ENCODE peak calls at places on chromosomes 4 and X, in four cellular contexts. X is neural progenitor cell, H is AG04449, R is BE2C. U is an unnamed sample.

GRCh38 chr4:128394778-128395177 is 107.2 kb upstream of the PGRMC2 start:
- DNase-seq in X (no peak), R (peak; percentile 31), H (no peak), U (no peak)

GRCh38 chr4:61750810-61751209 is 550.7 kb downstream of the ADGRL3 start:
- DNase-seq in H (no peak), R (no peak), X (no peak), U (no peak)

GRCh38 chr4:165383757-165384156 is 4.9 kb downstream of the CPE start:
- DNase-seq in R (no peak), H (no peak), X (peak; percentile 44), U (no peak)

GRCh38 chr4:4981427-4981826 is 37.8 kb downstream of the CYTL1 start:
- DNase-seq in R (no peak), X (no peak), H (no peak), U (no peak)

GRCh38 chr4:159146007-159146330 is 43.1 kb downstream of the RAPGEF2 start:
- DNase-seq in X (no peak), R (no peak), H (no peak), U (no peak)

GRCh38 chr4:85681194-85681803 is 206.3 kb downstream of the ARHGAP24 start:
- DNase-seq in R (no peak), X (no peak), H (peak; percentile 97), U (peak; percentile 25)

GRCh38 chr4:183722738-183723560 is 63.9 kb downstream of the TRAPPC11 start:
- DNase-seq in X (peak; percentile 76), R (peak; percentile 51), H (no peak), U (peak; percentile 14)

GRCh38 chr4:42917316-42917715 is 24.8 kb downstream of the GRXCR1 start:
- DNase-seq in R (no peak), H (no peak), X (no peak), U (no peak)

GRCh38 chr4:93865650-93866049 is 37.1 kb downstream of the ATOH1 start:
- DNase-seq in R (no peak), H (no peak), X (no peak), U (no peak)

GRCh38 chrX:17247144-17247543 is 127.9 kb upstream of the NHS start:
- DNase-seq in X (no peak), H (no peak), R (no peak), U (no peak)

GRCh38 chr4:109434007-109434792 is 585 bp downstream of the SEC24B start:
- DNase-seq in X (peak; percentile 59), R (peak; percentile 42), H (no peak), U (peak; percentile 49)

GRCh38 chrX:52422884-52423283 is 54.1 kb downstream of the XAGE2 start:
- DNase-seq in H (peak; percentile 60), R (no peak), X (no peak), U (no peak)

GRCh38 chr4:88967883-88968316 is 89.1 kb downstream of the FAM13A start:
- DNase-seq in X (no peak), R (no peak), H (no peak), U (no peak)

GRCh38 chrX:119075271-119075670 is 2.5 kb downstream of the CT47C1 start:
- DNase-seq in X (no peak), H (no peak), R (no peak), U (no peak)

GRCh38 chr4:108168672-108169562 is at the start of gene LEF1:
- DNase-seq in X (peak; percentile 93), R (peak; percentile 45), H (no peak), U (peak; percentile 78)

GRCh38 chr4:130074096-130074495 is 978.1 kb downstream of the C4orf33 start:
- DNase-seq in R (no peak), X (no peak), H (no peak), U (no peak)

GRCh38 chr4:138182838-138183426 is 59.2 kb downstream of the SLC7A11 start:
- DNase-seq in X (peak; percentile 52), H (peak; percentile 29), R (peak; percentile 25), U (no peak)

GRCh38 chrX:104913348-104913747 is 307.1 kb downstream of the TEX13A start:
- DNase-seq in H (no peak), X (peak; percentile 69), R (no peak), U (peak; percentile 0)

GRCh38 chrX:19372170-19373033 is 28.7 kb downstream of the PDHA1 start:
- DNase-seq in R (peak; percentile 64), X (peak; percentile 77), H (no peak), U (peak; percentile 69)

DNA sequence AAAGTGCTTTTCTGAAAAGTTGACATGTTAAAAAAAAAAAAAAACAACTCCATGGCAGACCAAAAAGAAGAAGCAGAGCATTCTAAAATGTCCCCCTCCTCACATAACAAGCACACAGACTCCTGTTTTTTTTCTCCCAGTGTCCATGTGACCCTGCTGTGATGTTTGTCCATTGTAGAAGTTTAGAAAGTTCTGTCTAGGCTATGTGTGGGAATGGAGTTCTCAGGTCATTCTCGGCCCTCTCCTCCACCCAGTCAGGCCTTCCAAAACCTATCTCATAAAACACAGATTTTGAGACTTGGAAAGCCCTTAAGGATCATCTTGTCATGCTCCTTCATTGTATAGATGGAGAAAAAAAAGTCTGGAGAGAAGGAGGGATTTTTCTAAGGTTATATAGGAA is 713 bp downstream of the CLIC2 start:
- DNase-seq in R (no peak), H (no peak), X (no peak), U (no peak)
- H3K4me3 ChIP-seq in R (no peak overlapping the region), H (no peak overlapping the region), X (no peak overlapping the region), U (no peak overlapping the region)

DNA sequence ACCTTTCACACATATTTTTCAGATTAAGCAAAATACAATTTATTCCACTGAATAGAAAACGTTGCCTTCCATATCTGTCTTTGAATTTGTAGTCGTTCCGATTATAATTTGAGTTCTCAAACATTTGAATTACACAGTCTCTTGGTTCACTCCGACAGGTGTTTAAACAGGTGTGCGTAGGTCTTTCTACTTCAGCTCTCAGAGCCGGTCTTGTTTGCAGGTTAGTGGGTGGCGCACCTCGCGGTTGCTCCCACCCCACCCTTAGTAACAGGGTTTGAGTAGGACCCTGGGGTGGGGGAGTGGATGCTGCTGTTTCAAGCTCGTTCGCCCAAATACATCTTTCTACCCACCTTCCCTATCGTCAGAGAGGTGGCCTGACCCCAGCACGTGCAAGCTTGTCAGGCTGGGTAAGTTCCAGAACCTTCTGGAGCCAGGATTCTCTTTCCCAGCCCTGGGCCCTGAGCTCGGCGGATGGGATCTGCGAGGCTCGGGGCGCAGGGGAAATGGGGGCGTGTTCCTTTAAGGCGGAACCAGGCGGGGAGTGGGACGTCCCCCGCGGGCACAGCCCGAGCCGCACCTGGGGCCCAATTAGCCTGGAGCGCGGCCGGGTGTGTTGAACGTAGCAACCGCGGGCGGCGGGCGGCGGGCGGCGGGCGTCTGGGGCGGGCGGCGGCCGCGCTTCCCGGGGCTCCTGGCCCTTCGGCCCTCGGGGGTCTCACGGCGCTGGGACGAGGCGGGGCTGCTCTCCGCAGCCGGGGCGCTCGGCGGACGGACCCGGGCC is at the start of gene FAM149A:
- DNase-seq in H (no peak), X (peak; percentile 57), R (peak; percentile 19), U (peak; percentile 6)
- H3K4me3 ChIP-seq in H (no peak within 1 kb of the TSS), X (peak within 1 kb of the TSS; percentile 54), R (peak within 1 kb of the TSS; percentile 10), U (peak within 1 kb of the TSS; percentile 34)

GRCh38 chrX:138709886-138710285 is 1.6 kb downstream of the FGF13 start:
- DNase-seq in R (no peak), X (peak; percentile 36), H (no peak), U (peak; percentile 1)
- H3K4me3 ChIP-seq in R (no peak overlapping the region), X (peak overlapping the region; percentile 66), H (no peak overlapping the region), U (peak overlapping the region; percentile 56)

DNA sequence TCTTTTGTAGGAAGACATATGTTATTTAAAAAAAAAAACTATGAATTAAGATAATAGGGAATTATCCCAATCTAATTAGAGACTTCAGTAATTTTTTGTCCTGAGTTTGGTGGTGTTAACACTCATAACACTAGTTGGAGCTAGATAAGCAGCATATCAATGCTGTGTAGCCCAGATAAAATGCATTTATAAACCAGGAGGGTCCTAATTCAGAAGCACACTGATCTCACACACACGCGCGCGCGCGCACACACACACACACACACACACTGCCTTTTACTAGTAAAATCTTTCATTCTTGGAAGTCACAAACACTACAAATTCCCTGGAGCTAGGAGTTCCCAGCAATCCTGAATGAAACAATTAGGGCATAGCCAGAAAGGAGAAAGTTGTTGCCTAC is 3.2 kb downstream of the UNC5C start:
- DNase-seq in R (peak; percentile 46), H (no peak), X (no peak), U (no peak)
- H3K4me3 ChIP-seq in R (peak overlapping the region; percentile 95), H (no peak overlapping the region), X (no peak overlapping the region), U (no peak overlapping the region)

GRCh38 chr4:186296481-186296880 is 30.5 kb downstream of the F11 start:
- DNase-seq in R (no peak), X (no peak), H (no peak), U (no peak)

GRCh38 chr4:186297013-186297645 is 31.1 kb downstream of the F11 start:
- DNase-seq in H (peak; percentile 9), X (peak; percentile 56), R (no peak), U (no peak)

GRCh38 chr4:186300659-186301377 is 34.8 kb downstream of the F11 start:
- DNase-seq in H (no peak), R (no peak), X (no peak), U (no peak)

GRCh38 chr4:186299291-186299690 is 33.3 kb downstream of the F11 start:
- DNase-seq in H (no peak), X (no peak), R (no peak), U (no peak)

DNA sequence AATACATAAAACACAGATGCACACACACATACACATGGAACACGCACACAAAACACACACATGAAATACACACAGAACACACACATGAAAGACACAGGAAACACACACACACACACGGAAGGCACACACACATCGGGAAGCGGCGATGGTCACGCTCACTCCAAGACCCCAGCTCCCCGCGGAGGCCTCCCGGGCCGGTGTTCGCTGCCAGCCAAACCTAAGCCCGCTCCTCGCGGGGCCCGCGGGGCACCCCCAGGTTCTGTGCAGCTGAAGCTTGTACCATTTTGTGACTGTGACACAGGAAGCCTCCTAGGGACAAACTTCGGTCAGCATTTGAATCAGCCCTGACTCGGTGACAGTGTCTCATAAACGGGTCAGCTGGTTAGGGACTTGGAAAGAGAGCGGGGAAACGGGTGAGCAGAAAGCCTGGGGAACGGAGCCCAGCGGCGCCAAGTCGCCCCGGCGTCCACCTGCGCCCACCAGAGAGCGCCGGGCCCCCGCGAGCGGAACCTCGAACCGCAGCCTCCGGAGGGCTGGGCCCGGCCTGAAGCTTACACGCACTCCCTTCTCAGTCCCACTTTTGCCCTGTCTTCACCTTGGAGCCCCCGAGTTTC is 32.2 kb downstream of the F11 start:
- DNase-seq in X (peak; percentile 49), H (no peak), R (no peak), U (no peak)
- H3K4me3 ChIP-seq in X (peak overlapping the region; percentile 15), H (no peak overlapping the region), R (no peak overlapping the region), U (no peak overlapping the region)

GRCh38 chr4:182449186-182449880 is 206.1 kb downstream of the TENM3 start:
- DNase-seq in X (peak; percentile 87), R (no peak), H (no peak), U (peak; percentile 57)

GRCh38 chr4:182443070-182443469 is 199.9 kb downstream of the TENM3 start:
- DNase-seq in R (no peak), H (no peak), X (no peak), U (no peak)

GRCh38 chr4:182448281-182449151 is 205.3 kb downstream of the TENM3 start:
- DNase-seq in R (peak; percentile 96), H (peak; percentile 46), X (peak; percentile 97), U (peak; percentile 88)

GRCh38 chr4:182449960-182450359 is 206.8 kb downstream of the TENM3 start:
- DNase-seq in H (no peak), R (no peak), X (no peak), U (no peak)

GRCh38 chr4:182447938-182448280 is 204.7 kb downstream of the TENM3 start:
- DNase-seq in H (no peak), R (no peak), X (peak; percentile 45), U (no peak)
- H3K4me3 ChIP-seq in H (peak overlapping the region; percentile 75), R (peak overlapping the region; percentile 77), X (peak overlapping the region; percentile 68), U (peak overlapping the region; percentile 79)